ENCODE peak calls at places on chromosomes 4 and X, in nine cellular contexts. T is MM.1S, D is heart left ventricle, E is H7, O is HEK293T, F is dorsolateral prefrontal cortex, Z is lung, C is T-cell, U is cardiac fibroblast. J is an unnamed sample.

GRCh38 chr4:80309301-80310004 is 26.1 kb upstream of the CFAP299 start:
- DNase-seq in T (no peak), D (no peak), E (no peak), O (no peak), F (no peak), Z (no peak), C (no peak), U (peak), J (no peak)

GRCh38 chr4:88077911-88078310 is 70.5 kb downstream of the PKD2 start:
- DNase-seq in T (no peak), D (no peak), E (no peak), O (no peak), F (no peak), Z (no peak), C (no peak), U (peak), J (no peak)

GRCh38 chrX:30572678-30573077 is 4.9 kb downstream of the TASL start:
- DNase-seq in T (no peak), D (no peak), E (no peak), O (no peak), F (no peak), Z (no peak), C (no peak), U (no peak), J (no peak)

GRCh38 chrX:107851215-107851614 is 25.5 kb downstream of the MID2 start:
- DNase-seq in T (no peak), D (no peak), E (no peak), O (no peak), F (no peak), Z (no peak), C (no peak), U (peak), J (no peak)

GRCh38 chr4:99447079-99447478 is 11.9 kb upstream of the ADH7 start:
- DNase-seq in T (peak), D (no peak), E (peak), O (no peak), F (no peak), Z (no peak), C (no peak), U (peak), J (peak)

GRCh38 chr4:54065282-54066087 is 1.1 kb upstream of the CHIC2 start:
- DNase-seq in T (no peak), D (no peak), E (no peak), O (no peak), F (no peak), Z (no peak), C (no peak), U (peak), J (no peak)

GRCh38 chrX:94932278-94932965 is 1258.4 kb downstream of the FAM133A start:
- DNase-seq in T (peak), D (no peak), E (no peak), O (no peak), F (no peak), Z (no peak), C (no peak), U (no peak), J (no peak)

GRCh38 chrX:4253092-4253491 is 539.6 kb upstream of the PRKX start:
- DNase-seq in T (peak), D (no peak), E (no peak), O (no peak), F (no peak), Z (no peak), C (no peak), U (no peak), J (no peak)

GRCh38 chrX:40947276-40947675 is 138.0 kb upstream of the USP9X start:
- DNase-seq in T (no peak), D (no peak), E (no peak), O (no peak), F (no peak), Z (no peak), C (no peak), U (peak), J (no peak)

GRCh38 chr4:153684182-153685073 is at the start of gene TLR2:
- DNase-seq in T (peak), D (peak), E (peak), O (no peak), F (peak), Z (peak), C (peak), U (peak), J (peak)

GRCh38 chr4:99594818-99595217 is 20.2 kb downstream of the MTTP start:
- DNase-seq in T (no peak), D (no peak), E (no peak), O (no peak), F (no peak), Z (no peak), C (no peak), U (no peak), J (no peak)

GRCh38 chr4:181952478-181952877 is 290.7 kb upstream of the TENM3 start:
- DNase-seq in T (no peak), D (no peak), E (no peak), O (no peak), F (no peak), Z (no peak), C (no peak), U (peak), J (peak)

GRCh38 chr4:101730291-101731117 is 60.0 kb upstream of the BANK1 start:
- DNase-seq in T (peak), D (peak), E (peak), O (peak), F (peak), Z (peak), C (peak), U (peak), J (peak)

GRCh38 chr4:102501635-102502382 is 650 bp downstream of the NFKB1 start:
- DNase-seq in T (peak), D (peak), E (peak), O (peak), F (peak), Z (peak), C (peak), U (peak), J (peak)

GRCh38 chrX:150767045-150767395 is 73.8 kb downstream of the MTMR1 start:
- DNase-seq in T (no peak), D (no peak), E (peak), O (no peak), F (no peak), Z (no peak), C (no peak), U (peak), J (no peak)

GRCh38 chr4:138400528-138400927 is 158.4 kb upstream of the SLC7A11 start:
- DNase-seq in T (no peak), D (no peak), E (no peak), O (no peak), F (no peak), Z (no peak), C (no peak), U (no peak), J (no peak)

GRCh38 chr4:16110906-16111305 is 27.1 kb upstream of the PROM1 start:
- DNase-seq in T (no peak), D (no peak), E (no peak), O (no peak), F (no peak), Z (peak), C (no peak), U (no peak), J (peak)

GRCh38 chr4:185479507-185479971 is 8.0 kb upstream of the CCDC110 start:
- DNase-seq in T (peak), D (no peak), E (no peak), O (no peak), F (no peak), Z (no peak), C (no peak), U (no peak), J (no peak)

GRCh38 chrX:107935664-107936433 is 46.3 kb downstream of the TEX13B start:
- DNase-seq in T (no peak), D (no peak), E (peak), O (no peak), F (no peak), Z (no peak), C (no peak), U (peak), J (peak)

GRCh38 chr4:149932188-149932587 is 116.5 kb upstream of the IQCM start:
- DNase-seq in T (no peak), D (no peak), E (no peak), O (no peak), F (no peak), Z (no peak), C (no peak), U (no peak), J (no peak)

GRCh38 chr4:184437988-184438774 is 36.2 kb downstream of the IRF2 start:
- DNase-seq in T (no peak), D (no peak), E (no peak), O (no peak), F (no peak), Z (no peak), C (no peak), U (no peak), J (peak)

GRCh38 chr4:24244663-24245519 is 339.5 kb downstream of the DHX15 start:
- DNase-seq in T (no peak), D (peak), E (peak), O (peak), F (no peak), Z (no peak), C (no peak), U (peak), J (no peak)

GRCh38 chrX:118345045-118345400 is 883 bp upstream of the WDR44 start:
- DNase-seq in T (no peak), D (no peak), E (no peak), O (no peak), F (no peak), Z (no peak), C (no peak), U (no peak), J (no peak)

GRCh38 chr4:36414248-36414647 is 132.8 kb downstream of the DTHD1 start:
- DNase-seq in T (peak), D (no peak), E (no peak), O (no peak), F (no peak), Z (no peak), C (no peak), U (no peak), J (no peak)

GRCh38 chrX:71998836-71999509 is 88.3 kb downstream of the NHSL2 start:
- DNase-seq in T (peak), D (no peak), E (peak), O (peak), F (peak), Z (no peak), C (no peak), U (peak), J (peak)

GRCh38 chr4:147749811-147750321 is 18.0 kb downstream of the ARHGAP10 start:
- DNase-seq in T (no peak), D (no peak), E (no peak), O (no peak), F (no peak), Z (no peak), C (no peak), U (no peak), J (no peak)

GRCh38 chr4:169975837-169976796 is 50.1 kb downstream of the MFAP3L start:
- DNase-seq in T (no peak), D (no peak), E (no peak), O (no peak), F (no peak), Z (no peak), C (no peak), U (no peak), J (no peak)

J was measured in A673.